ENCODE peak calls at places on chromosomes 3 and 15, in eight cellular contexts. J is heart right ventricle, R is adrenal gland, Y is mesothelial cell of epicardium, S is GM13977, L is hepatocyte, U is pancreas, O is B cell. X is an unnamed sample.

GRCh38 chr3:161913786-161914389 is 417.3 kb downstream of the OTOL1 start:
- DNase-seq in J (no peak), R (no peak), Y (no peak), S (no peak), L (no peak), U (no peak), O (no peak), X (no peak)

GRCh38 chr3:170830580-170830979 is 39.4 kb downstream of the RPL22L1 start:
- DNase-seq in J (no peak), R (no peak), Y (no peak), S (no peak), L (no peak), U (no peak), O (no peak), X (no peak)

GRCh38 chr15:75234191-75234810 is 23.8 kb upstream of the GOLGA6C start:
- DNase-seq in J (no peak), R (peak; percentile 3), Y (no peak), S (peak; percentile 6), L (no peak), U (no peak), O (peak; percentile 7), X (no peak)

GRCh38 chr15:62732078-62732477 is 310.5 kb upstream of the TPM1 start:
- DNase-seq in J (no peak), R (no peak), Y (no peak), S (no peak), L (no peak), U (no peak), O (no peak), X (no peak)

GRCh38 chr15:62107561-62108110 is 40.9 kb downstream of the C2CD4A start:
- DNase-seq in J (no peak), R (no peak), Y (no peak), S (no peak), L (no peak), U (no peak), O (no peak), X (no peak)

GRCh38 chr3:152554980-152555379 is 280.0 kb upstream of the P2RY1 start:
- DNase-seq in J (peak; percentile 37), R (peak; percentile 27), Y (no peak), S (no peak), L (no peak), U (no peak), O (no peak), X (no peak)

GRCh38 chr3:14216257-14217048 is 37.8 kb downstream of the LSM3 start:
- DNase-seq in J (peak; percentile 67), R (peak; percentile 62), Y (no peak), S (no peak), L (no peak), U (peak; percentile 9), O (peak; percentile 25), X (no peak)

GRCh38 chr3:111373861-111374260 is 168.1 kb upstream of the CD96 start:
- DNase-seq in J (no peak), R (no peak), Y (no peak), S (no peak), L (no peak), U (no peak), O (no peak), X (no peak)

GRCh38 chr15:60605879-60606304 is 127.0 kb upstream of the ICE2 start:
- DNase-seq in J (peak; percentile 62), R (peak; percentile 48), Y (no peak), S (no peak), L (no peak), U (no peak), O (no peak), X (no peak)

GRCh38 chr3:58321791-58322190 is 10.9 kb upstream of the PXK start:
- DNase-seq in J (no peak), R (no peak), Y (no peak), S (no peak), L (no peak), U (no peak), O (no peak), X (no peak)

GRCh38 chr3:194091141-194091540 is 44.8 kb upstream of the HES1 start:
- DNase-seq in J (no peak), R (no peak), Y (no peak), S (no peak), L (no peak), U (no peak), O (no peak), X (no peak)

GRCh38 chr3:127701281-127701792 is 28.6 kb downstream of the ABTB1 start:
- DNase-seq in J (peak; percentile 69), R (no peak), Y (no peak), S (no peak), L (no peak), U (no peak), O (no peak), X (no peak)

GRCh38 chr3:49357466-49358216 is 512 bp downstream of the GPX1 start:
- DNase-seq in J (peak; percentile 44), R (peak; percentile 65), Y (peak; percentile 33), S (no peak), L (peak; percentile 79), U (peak; percentile 29), O (peak; percentile 50), X (peak; percentile 70)

GRCh38 chr3:41216422-41216821 is 17.1 kb downstream of the CTNNB1 start:
- DNase-seq in J (no peak), R (no peak), Y (no peak), S (no peak), L (no peak), U (no peak), O (no peak), X (no peak)

GRCh38 chr3:184360834-184361531 is 422 bp downstream of the CLCN2 start:
- DNase-seq in J (no peak), R (no peak), Y (no peak), S (no peak), L (no peak), U (peak; percentile 10), O (no peak), X (no peak)

GRCh38 chr3:131503328-131503650 is 518 bp upstream of the MRPL3 start:
- DNase-seq in J (no peak), R (no peak), Y (no peak), S (no peak), L (no peak), U (no peak), O (no peak), X (no peak)

GRCh38 chr3:53109190-53109589 is 21.0 kb downstream of the RFT1 start:
- DNase-seq in J (no peak), R (no peak), Y (no peak), S (no peak), L (no peak), U (no peak), O (no peak), X (no peak)

GRCh38 chr15:38819343-38819858 is 254.8 kb upstream of the RASGRP1 start:
- DNase-seq in J (no peak), R (no peak), Y (no peak), S (no peak), L (no peak), U (no peak), O (no peak), X (no peak)

GRCh38 chr3:38646062-38646461 is 3.4 kb downstream of the SCN5A start:
- DNase-seq in J (no peak), R (no peak), Y (no peak), S (peak; percentile 4), L (no peak), U (no peak), O (no peak), X (no peak)

GRCh38 chr15:90022345-90022744 is 21.2 kb downstream of the ZNF710 start:
- DNase-seq in J (no peak), R (no peak), Y (no peak), S (no peak), L (no peak), U (peak; percentile 2), O (no peak), X (no peak)

DNA sequence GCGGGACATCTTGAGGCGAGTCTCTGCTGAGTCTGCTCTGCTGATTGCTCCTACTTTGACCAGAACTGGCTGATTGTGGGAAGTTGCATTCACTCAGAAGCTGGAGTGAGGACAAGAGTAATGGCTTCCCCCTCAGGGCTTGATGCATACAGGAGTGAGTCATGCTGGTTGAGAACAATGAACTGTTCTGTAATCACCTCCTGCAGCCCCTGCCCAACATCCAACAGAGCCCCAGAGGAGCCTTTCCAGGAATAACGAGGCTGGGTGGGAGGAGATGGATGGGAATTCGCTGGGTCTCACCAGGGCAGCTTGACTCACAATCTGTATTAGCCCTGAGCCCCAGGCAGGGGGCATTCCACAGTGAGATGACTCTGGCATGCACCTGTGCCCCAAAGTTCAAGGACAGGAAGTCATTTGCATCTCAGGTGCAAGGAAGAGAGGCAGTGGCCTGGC is 85.0 kb downstream of the RAB11A start:
- DNase-seq in J (no peak), R (no peak), Y (no peak), S (no peak), L (no peak), U (no peak), O (no peak), X (no peak)
- TF ChIP-seq CTCF in J (no peak), R (no peak), Y (no peak), S (no peak), L (no peak), U (no peak), O (no peak), X (no peak)

GRCh38 chr3:13121553-13122001 is 48.3 kb upstream of the IQSEC1 start:
- DNase-seq in J (no peak), R (no peak), Y (no peak), S (no peak), L (no peak), U (no peak), O (no peak), X (no peak)
- TF ChIP-seq CTCF in J (no peak), R (no peak), Y (no peak), S (no peak), L (no peak), U (no peak), O (no peak), X (no peak)

GRCh38 chr3:10772230-10773161 is 43.5 kb upstream of the SLC6A11 start:
- DNase-seq in J (no peak), R (no peak), Y (no peak), S (no peak), L (no peak), U (no peak), O (no peak), X (peak; percentile 66)
- TF ChIP-seq CTCF in J (no peak), R (no peak), Y (no peak), S (peak; percentile 22), L (peak; percentile 34), U (no peak), O (no peak), X (peak; percentile 53)

GRCh38 chr15:88657326-88658069 is 18.7 kb downstream of the ISG20 start:
- DNase-seq in J (no peak), R (no peak), Y (no peak), S (peak; percentile 54), L (peak; percentile 66), U (peak; percentile 27), O (peak; percentile 3), X (no peak)
- TF ChIP-seq CTCF in J (peak; percentile 74), R (peak; percentile 81), Y (peak; percentile 68), S (peak; percentile 56), L (peak; percentile 75), U (peak; percentile 69), O (no peak), X (peak; percentile 87)